ENCODE peak calls at places on chromosome 22, in six cellular contexts. L is kidney glomerular epithelial cell, R is SIG-M5, U is COR-L47, T is heart left ventricle, S is LoVo. N is an unnamed sample.

GRCh38 chr22:37401401-37401859 is 25.8 kb downstream of the ELFN2 start:
- DNase-seq in S (no peak), R (no peak), U (no peak), T (no peak), L (no peak), N (no peak)

GRCh38 chr22:19127329-19128008 is 3.6 kb upstream of the TSSK2 start:
- DNase-seq in L (no peak), U (no peak), T (no peak), R (no peak), S (no peak), N (no peak)

GRCh38 chr22:37267128-37267587 is 15.2 kb upstream of the CYTH4 start:
- DNase-seq in R (no peak), U (no peak), T (peak; percentile 43), S (no peak), L (peak; percentile 12), N (peak; percentile 14)

GRCh38 chr22:45290410-45290936 is 5.7 kb downstream of the UPK3A start:
- DNase-seq in L (peak; percentile 11), S (no peak), U (no peak), R (no peak), T (no peak), N (peak; percentile 64)

GRCh38 chr22:19691721-19692341 is 22.5 kb upstream of the SEPTIN5 start:
- DNase-seq in S (peak; percentile 75), T (no peak), U (no peak), L (peak; percentile 37), R (no peak), N (peak; percentile 65)

GRCh38 chr22:36365020-36365411 is 22.8 kb downstream of the MYH9 start:
- DNase-seq in L (peak; percentile 87), T (peak; percentile 88), R (no peak), U (no peak), S (peak; percentile 58), N (peak; percentile 68)

GRCh38 chr22:19959587-19960490 is 18.2 kb upstream of the TXNRD2 start:
- DNase-seq in S (no peak), L (no peak), R (no peak), U (no peak), T (peak; percentile 20), N (no peak)

GRCh38 chr22:43317252-43317651 is 25.9 kb downstream of the SCUBE1 start:
- DNase-seq in R (no peak), L (no peak), S (no peak), T (no peak), U (no peak), N (no peak)

GRCh38 chr22:18065256-18065655 is 12.5 kb upstream of the PEX26 start:
- DNase-seq in S (no peak), R (no peak), U (no peak), L (no peak), T (no peak), N (no peak)

GRCh38 chr22:19941365-19942070 is at the start of the genes COMT and TXNRD2:
- DNase-seq in L (peak; percentile 17), T (peak; percentile 79), U (peak; percentile 74), R (no peak), S (peak; percentile 71), N (peak; percentile 46)

GRCh38 chr22:28911279-28911640 is 27.9 kb downstream of the ZNRF3 start:
- DNase-seq in L (no peak), S (no peak), R (no peak), U (no peak), T (no peak), N (no peak)

GRCh38 chr22:35104491-35104890 is 38.5 kb downstream of the ISX start:
- DNase-seq in R (no peak), U (no peak), S (no peak), L (no peak), T (no peak), N (no peak)

GRCh38 chr22:31344369-31345330 is 1.5 kb downstream of the PATZ1 start:
- DNase-seq in R (no peak), T (no peak), U (peak; percentile 20), L (no peak), S (no peak), N (no peak)

GRCh38 chr22:23396362-23397007 is 183.6 kb downstream of the IGLL1 start:
- DNase-seq in R (no peak), S (no peak), U (no peak), T (no peak), L (no peak), N (no peak)

GRCh38 chr22:20234760-20235452 is 33.2 kb downstream of the RTN4R start:
- DNase-seq in S (no peak), L (no peak), R (no peak), T (no peak), U (no peak), N (no peak)

GRCh38 chr22:24950272-24950902 is 2.1 kb upstream of the KIAA1671 start:
- DNase-seq in R (no peak), U (peak; percentile 35), L (peak; percentile 41), T (no peak), S (no peak), N (no peak)

GRCh38 chr22:43432883-43433415 is 21.1 kb downstream of the MPPED1 start:
- DNase-seq in T (no peak), R (no peak), L (no peak), U (no peak), S (no peak), N (no peak)

GRCh38 chr22:41976070-41976901 is 7.0 kb downstream of the SEPTIN3 start:
- DNase-seq in S (peak; percentile 62), U (peak; percentile 58), L (no peak), T (no peak), R (no peak), N (no peak)

GRCh38 chr22:23552573-23552972 is 27.5 kb downstream of the IGLL1 start:
- DNase-seq in L (no peak), R (no peak), T (no peak), U (no peak), S (no peak), N (no peak)

GRCh38 chr22:23138584-23139469 is 3.0 kb downstream of the RSPH14 start:
- DNase-seq in R (no peak), T (no peak), S (no peak), U (no peak), L (no peak), N (no peak)

GRCh38 chr22:31248138-31248745 is 36.1 kb downstream of the LIMK2 start:
- DNase-seq in U (no peak), S (peak; percentile 52), T (peak; percentile 80), R (no peak), L (peak; percentile 84), N (no peak)

GRCh38 chr22:24142241-24142640 is 39.0 kb upstream of the SUSD2 start:
- DNase-seq in R (no peak), T (no peak), S (no peak), U (no peak), L (no peak), N (no peak)

GRCh38 chr22:44828193-44828592 is 75.8 kb downstream of the ARHGAP8 start:
- DNase-seq in S (no peak), U (no peak), T (no peak), R (no peak), L (no peak), N (peak; percentile 9)

GRCh38 chr22:40224702-40225101 is 47.0 kb downstream of the TNRC6B start:
- DNase-seq in S (no peak), R (no peak), U (no peak), T (no peak), L (no peak), N (no peak)

GRCh38 chr22:19065298-19065859 is 56.8 kb downstream of the DGCR2 start:
- DNase-seq in R (no peak), U (no peak), S (no peak), L (no peak), T (no peak), N (no peak)

GRCh38 chr22:36383110-36383581 is 4.6 kb downstream of the MYH9 start:
- DNase-seq in T (no peak), L (peak; percentile 77), R (no peak), U (no peak), S (no peak), N (no peak)

GRCh38 chr22:20209761-20210250 is 58.3 kb downstream of the RTN4R start:
- DNase-seq in L (no peak), U (no peak), S (no peak), R (no peak), T (no peak), N (no peak)

GRCh38 chr22:48118654-48119053 is 1356.2 kb downstream of the TBC1D22A start:
- DNase-seq in R (no peak), U (no peak), L (no peak), S (no peak), T (no peak), N (no peak)